ENCODE peak calls at places on chromosomes 13 and 19, in seven cellular contexts. One of them, this sample, is unnamed.

GRCh38 chr13:101291216-101291615 is 125.1 kb downstream of the NALCN start:
- DNase-seq in A549: no peak
- DNase-seq in HepG2: no peak
- DNase-seq in SK-N-SH: no peak
- DNase-seq in WTC11: no peak
- DNase-seq in HCT116: no peak
- DNase-seq in GM12878: no peak
- DNase-seq in this sample: no peak

GRCh38 chr19:4443188-4443587 is 14.4 kb downstream of the UBXN6 start:
- DNase-seq in A549: no peak
- DNase-seq in HepG2: no peak
- DNase-seq in SK-N-SH: no peak
- DNase-seq in WTC11: no peak
- DNase-seq in HCT116: no peak
- DNase-seq in GM12878: no peak
- DNase-seq in this sample: no peak

GRCh38 chr19:58053480-58054156 is 5.5 kb upstream of the ZNF135 start:
- DNase-seq in A549: no peak
- DNase-seq in HepG2: no peak
- DNase-seq in SK-N-SH: no peak
- DNase-seq in WTC11: no peak
- DNase-seq in HCT116: no peak
- DNase-seq in GM12878: no peak
- DNase-seq in this sample: no peak

GRCh38 chr13:109770436-109770835 is 15.9 kb downstream of the IRS2 start:
- DNase-seq in A549: no peak
- DNase-seq in HepG2: no peak
- DNase-seq in SK-N-SH: no peak
- DNase-seq in WTC11: no peak
- DNase-seq in HCT116: no peak
- DNase-seq in GM12878: no peak
- DNase-seq in this sample: no peak

GRCh38 chr13:27177852-27178251 is 6.2 kb upstream of the USP12 start:
- DNase-seq in A549: no peak
- DNase-seq in HepG2: no peak
- DNase-seq in SK-N-SH: no peak
- DNase-seq in WTC11: peak
- DNase-seq in HCT116: no peak
- DNase-seq in GM12878: no peak
- DNase-seq in this sample: no peak

GRCh38 chr19:32189956-32190706 is 155.3 kb upstream of the ZNF507 start:
- DNase-seq in A549: no peak
- DNase-seq in HepG2: no peak
- DNase-seq in SK-N-SH: no peak
- DNase-seq in WTC11: no peak
- DNase-seq in HCT116: no peak
- DNase-seq in GM12878: no peak
- DNase-seq in this sample: no peak

GRCh38 chr19:720691-721160 is 12.0 kb downstream of the PALM start:
- DNase-seq in A549: no peak
- DNase-seq in HepG2: peak
- DNase-seq in SK-N-SH: peak
- DNase-seq in WTC11: no peak
- DNase-seq in HCT116: no peak
- DNase-seq in GM12878: no peak
- DNase-seq in this sample: no peak

GRCh38 chr19:41546386-41546789 is 29.6 kb upstream of the CEACAM21 start:
- DNase-seq in A549: no peak
- DNase-seq in HepG2: no peak
- DNase-seq in SK-N-SH: no peak
- DNase-seq in WTC11: no peak
- DNase-seq in HCT116: no peak
- DNase-seq in GM12878: no peak
- DNase-seq in this sample: peak

GRCh38 chr13:74035881-74036280 is 98.3 kb downstream of the KLF12 start:
- DNase-seq in A549: no peak
- DNase-seq in HepG2: no peak
- DNase-seq in SK-N-SH: no peak
- DNase-seq in WTC11: no peak
- DNase-seq in HCT116: no peak
- DNase-seq in GM12878: no peak
- DNase-seq in this sample: no peak

GRCh38 chr13:95641961-95642621 is 2.4 kb downstream of the DZIP1 start:
- DNase-seq in A549: no peak
- DNase-seq in HepG2: peak
- DNase-seq in SK-N-SH: peak
- DNase-seq in WTC11: peak
- DNase-seq in HCT116: no peak
- DNase-seq in GM12878: no peak
- DNase-seq in this sample: no peak

GRCh38 chr13:54029720-54030119 is 1001.1 kb downstream of the OLFM4 start:
- DNase-seq in A549: no peak
- DNase-seq in HepG2: no peak
- DNase-seq in SK-N-SH: no peak
- DNase-seq in WTC11: no peak
- DNase-seq in HCT116: no peak
- DNase-seq in GM12878: no peak
- DNase-seq in this sample: peak

GRCh38 chr19:38596057-38596981 is 21.4 kb downstream of the MAP4K1 start:
- DNase-seq in A549: peak
- DNase-seq in HepG2: peak
- DNase-seq in SK-N-SH: peak
- DNase-seq in WTC11: peak
- DNase-seq in HCT116: peak
- DNase-seq in GM12878: no peak
- DNase-seq in this sample: no peak

GRCh38 chr19:46999377-46999776 is 20.3 kb upstream of the NPAS1 start:
- DNase-seq in A549: no peak
- DNase-seq in HepG2: no peak
- DNase-seq in SK-N-SH: no peak
- DNase-seq in WTC11: no peak
- DNase-seq in HCT116: no peak
- DNase-seq in GM12878: no peak
- DNase-seq in this sample: no peak
- TF ChIP-seq MAX in A549: no peak
- TF ChIP-seq MAX in HepG2: no peak
- TF ChIP-seq MAX in SK-N-SH: no peak
- TF ChIP-seq MAX in WTC11: no peak
- TF ChIP-seq MAX in HCT116: no peak
- TF ChIP-seq MAX in GM12878: no peak
- TF ChIP-seq MAX in this sample: no peak

GRCh38 chr13:99656092-99656745 is 154.9 kb downstream of the TM9SF2 start:
- DNase-seq in A549: peak
- DNase-seq in HepG2: peak
- DNase-seq in SK-N-SH: peak
- DNase-seq in WTC11: peak
- DNase-seq in HCT116: peak
- DNase-seq in GM12878: peak
- DNase-seq in this sample: peak
- TF ChIP-seq MAX in A549: no peak
- TF ChIP-seq MAX in HepG2: peak
- TF ChIP-seq MAX in SK-N-SH: no peak
- TF ChIP-seq MAX in WTC11: no peak
- TF ChIP-seq MAX in HCT116: no peak
- TF ChIP-seq MAX in GM12878: no peak
- TF ChIP-seq MAX in this sample: no peak

GRCh38 chr13:50030315-50030714 is 15.1 kb downstream of the KCNRG start:
- DNase-seq in A549: no peak
- DNase-seq in HepG2: peak
- DNase-seq in SK-N-SH: no peak
- DNase-seq in WTC11: no peak
- DNase-seq in HCT116: no peak
- DNase-seq in GM12878: no peak
- DNase-seq in this sample: no peak

GRCh38 chr13:50038266-50038665 is 23.0 kb downstream of the KCNRG start:
- DNase-seq in A549: no peak
- DNase-seq in HepG2: no peak
- DNase-seq in SK-N-SH: no peak
- DNase-seq in WTC11: no peak
- DNase-seq in HCT116: no peak
- DNase-seq in GM12878: no peak
- DNase-seq in this sample: no peak

GRCh38 chr13:50037788-50038187 is 22.5 kb downstream of the KCNRG start:
- DNase-seq in A549: no peak
- DNase-seq in HepG2: no peak
- DNase-seq in SK-N-SH: no peak
- DNase-seq in WTC11: no peak
- DNase-seq in HCT116: no peak
- DNase-seq in GM12878: no peak
- DNase-seq in this sample: no peak

DNA sequence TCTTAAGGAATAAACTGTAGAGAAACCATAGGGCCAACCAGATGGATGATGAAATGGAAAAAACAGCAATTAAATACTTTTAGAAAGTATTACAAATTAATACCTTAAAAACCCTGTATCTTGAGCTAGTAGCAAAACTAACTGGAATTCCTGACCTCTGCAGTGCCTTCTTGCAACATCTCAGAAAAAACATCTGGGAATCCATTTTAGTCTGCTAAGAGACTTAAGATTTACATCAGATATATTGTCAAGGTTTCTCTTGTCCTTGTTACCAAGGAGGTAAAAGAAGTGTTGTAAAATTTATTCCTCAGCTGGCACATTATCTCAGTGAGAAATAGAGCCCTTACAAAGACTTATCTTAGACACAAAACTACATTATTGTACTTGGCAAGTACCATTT is 18.5 kb downstream of the KCNRG start:
- DNase-seq in A549: no peak
- DNase-seq in HepG2: no peak
- DNase-seq in SK-N-SH: no peak
- DNase-seq in WTC11: no peak
- DNase-seq in HCT116: no peak
- DNase-seq in GM12878: no peak
- DNase-seq in this sample: no peak
- TF ChIP-seq MAX in A549: no peak
- TF ChIP-seq MAX in HepG2: no peak
- TF ChIP-seq MAX in SK-N-SH: no peak
- TF ChIP-seq MAX in WTC11: no peak
- TF ChIP-seq MAX in HCT116: no peak
- TF ChIP-seq MAX in GM12878: no peak
- TF ChIP-seq MAX in this sample: no peak

GRCh38 chr13:77536358-77536757 is 852 bp downstream of the SCEL start:
- DNase-seq in A549: no peak
- DNase-seq in HepG2: no peak
- DNase-seq in SK-N-SH: no peak
- DNase-seq in WTC11: no peak
- DNase-seq in HCT116: no peak
- DNase-seq in GM12878: no peak
- DNase-seq in this sample: no peak

GRCh38 chr13:77532983-77533382 is 2.5 kb upstream of the SCEL start:
- DNase-seq in A549: no peak
- DNase-seq in HepG2: no peak
- DNase-seq in SK-N-SH: no peak
- DNase-seq in WTC11: no peak
- DNase-seq in HCT116: no peak
- DNase-seq in GM12878: no peak
- DNase-seq in this sample: no peak

GRCh38 chr13:77535448-77535847 is at the start of gene SCEL:
- DNase-seq in A549: no peak
- DNase-seq in HepG2: no peak
- DNase-seq in SK-N-SH: no peak
- DNase-seq in WTC11: no peak
- DNase-seq in HCT116: peak
- DNase-seq in GM12878: no peak
- DNase-seq in this sample: no peak

GRCh38 chr13:77530870-77531269 is 4.6 kb upstream of the SCEL start:
- DNase-seq in A549: no peak
- DNase-seq in HepG2: no peak
- DNase-seq in SK-N-SH: no peak
- DNase-seq in WTC11: no peak
- DNase-seq in HCT116: no peak
- DNase-seq in GM12878: no peak
- DNase-seq in this sample: no peak

GRCh38 chr13:77533875-77534788 is 1.4 kb upstream of the SCEL start:
- DNase-seq in A549: no peak
- DNase-seq in HepG2: no peak
- DNase-seq in SK-N-SH: no peak
- DNase-seq in WTC11: no peak
- DNase-seq in HCT116: no peak
- DNase-seq in GM12878: no peak
- DNase-seq in this sample: peak
- TF ChIP-seq MAX in A549: no peak
- TF ChIP-seq MAX in HepG2: no peak
- TF ChIP-seq MAX in SK-N-SH: no peak
- TF ChIP-seq MAX in WTC11: no peak
- TF ChIP-seq MAX in HCT116: no peak
- TF ChIP-seq MAX in GM12878: no peak
- TF ChIP-seq MAX in this sample: no peak

DNA sequence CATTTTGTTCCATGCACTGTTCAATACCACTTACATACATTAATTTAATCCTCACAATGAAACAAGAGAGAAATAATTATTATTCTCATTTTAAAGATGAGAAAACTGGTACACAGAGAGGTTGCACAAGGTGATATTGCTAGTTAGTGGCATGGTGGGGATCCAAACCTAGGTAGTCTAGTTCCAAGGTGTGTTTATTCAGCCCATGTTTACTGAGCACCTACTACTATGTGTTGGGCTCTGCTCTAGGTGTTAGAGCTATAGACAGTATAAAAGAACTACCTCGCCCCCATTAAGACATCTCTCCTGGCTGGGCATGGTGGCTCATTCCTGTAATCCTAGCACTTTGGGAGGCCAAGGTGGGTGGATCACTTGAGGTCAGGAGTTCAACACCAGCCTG is 3.2 kb upstream of the PMIS2 start:
- DNase-seq in A549: no peak
- DNase-seq in HepG2: no peak
- DNase-seq in SK-N-SH: no peak
- DNase-seq in WTC11: no peak
- DNase-seq in HCT116: no peak
- DNase-seq in GM12878: no peak
- DNase-seq in this sample: no peak
- TF ChIP-seq MAX in A549: no peak
- TF ChIP-seq MAX in HepG2: no peak
- TF ChIP-seq MAX in SK-N-SH: no peak
- TF ChIP-seq MAX in WTC11: no peak
- TF ChIP-seq MAX in HCT116: no peak
- TF ChIP-seq MAX in GM12878: no peak
- TF ChIP-seq MAX in this sample: no peak